ENCODE peak calls at places on chromosomes 16 and 17, in eight cellular contexts. F is esophagus squamous epithelium, Y is cardiac muscle cell, S is heart left ventricle, D is adipocyte, Q is lower lobe of right lung, B is right atrium auricular region, V is tibial nerve. G is an unnamed sample.
A peak's percentile ranks its signal among the peaks of the same experiment; 100 is the strongest.

GRCh38 chr16:53913920-53914319 is 210.0 kb downstream of the FTO start:
- DNase-seq in S (no peak), B (no peak), F (no peak), Q (no peak), D (no peak), Y (no peak), V (no peak), G (no peak)

GRCh38 chr17:77377836-77378235 is 237.1 kb downstream of the SEC14L1 start:
- DNase-seq in V (no peak), Q (no peak), S (no peak), F (no peak), Y (no peak), B (no peak), D (no peak), G (no peak)

GRCh38 chr17:34777044-34777443 is 184.2 kb downstream of the CCT6B start:
- DNase-seq in B (no peak), F (no peak), S (no peak), D (no peak), Q (no peak), V (no peak), Y (no peak), G (no peak)

GRCh38 chr16:84641643-84642358 is 6.5 kb upstream of the KLHL36 start:
- DNase-seq in B (no peak), F (no peak), Y (no peak), S (no peak), V (no peak), D (no peak), Q (no peak), G (no peak)

GRCh38 chr16:83913234-83913633 is 14.3 kb downstream of the MLYCD start:
- DNase-seq in Y (peak; percentile 43), S (peak; percentile 90), F (no peak), B (peak; percentile 76), D (no peak), V (no peak), Q (no peak), G (no peak)

GRCh38 chr16:19374402-19374801 is 43.3 kb upstream of the TMC5 start:
- DNase-seq in S (no peak), B (no peak), D (no peak), V (no peak), Y (no peak), Q (no peak), F (no peak), G (no peak)

GRCh38 chr17:82956726-82957468 is 117.1 kb upstream of the ZNF750 start:
- DNase-seq in D (no peak), F (no peak), Q (no peak), V (no peak), B (no peak), S (no peak), Y (no peak), G (no peak)

GRCh38 chr17:3979276-3979583 is 15.0 kb upstream of the ATP2A3 start:
- DNase-seq in S (no peak), F (no peak), Q (peak; percentile 25), V (no peak), D (no peak), B (no peak), Y (no peak), G (no peak)

GRCh38 chr17:78883533-78884131 is 19.4 kb downstream of the CEP295NL start:
- DNase-seq in S (peak; percentile 89), B (peak; percentile 92), Y (peak; percentile 98), D (peak; percentile 94), V (peak; percentile 86), F (no peak), Q (no peak), G (peak; percentile 53)

GRCh38 chr17:42236760-42237159 is 39.4 kb downstream of the STAT5B start:
- DNase-seq in Y (no peak), D (no peak), Q (no peak), S (no peak), V (no peak), B (no peak), F (no peak), G (no peak)

GRCh38 chr17:61486135-61487120 is 34.2 kb downstream of the TBX4 start:
- DNase-seq in D (no peak), Q (no peak), V (no peak), F (no peak), Y (no peak), S (no peak), B (no peak), G (no peak)

GRCh38 chr17:75031972-75032895 is 14.5 kb downstream of the ATP5PD start:
- DNase-seq in S (peak; percentile 85), Y (peak; percentile 85), V (peak; percentile 82), Q (peak; percentile 68), F (peak; percentile 20), B (peak; percentile 89), D (peak; percentile 89), G (peak; percentile 52)

GRCh38 chr16:21628196-21628726 is 24.1 kb downstream of the IGSF6 start:
- DNase-seq in Q (no peak), F (no peak), V (no peak), B (no peak), Y (no peak), S (no peak), D (no peak), G (no peak)

GRCh38 chr17:32954477-32954876 is 26.5 kb downstream of the TMEM98 start:
- DNase-seq in Y (no peak), Q (no peak), F (no peak), S (no peak), D (no peak), B (no peak), V (no peak), G (no peak)

GRCh38 chr16:12815361-12815760 is 11.7 kb upstream of the CPPED1 start:
- DNase-seq in B (no peak), Y (no peak), Q (no peak), D (peak; percentile 69), V (no peak), S (no peak), F (no peak), G (no peak)

GRCh38 chr16:86521236-86522197 is 11.2 kb downstream of the FOXF1 start:
- DNase-seq in V (no peak), B (no peak), Q (peak; percentile 28), S (no peak), D (no peak), Y (no peak), F (no peak), G (no peak)

GRCh38 chr17:58985265-58985810 is 121.3 kb downstream of the TRIM37 start:
- DNase-seq in S (no peak), Q (no peak), B (no peak), D (no peak), V (no peak), Y (no peak), F (no peak), G (no peak)

GRCh38 chr17:73203135-73203787 is 10.4 kb downstream of the COG1 start:
- DNase-seq in S (peak; percentile 41), F (no peak), B (no peak), Q (no peak), V (no peak), Y (peak; percentile 47), D (no peak), G (no peak)

GRCh38 chr16:31206776-31207175 is 4.2 kb upstream of the PYCARD start:
- DNase-seq in Q (no peak), B (no peak), D (no peak), F (no peak), S (no peak), V (no peak), Y (no peak), G (no peak)

GRCh38 chr17:78969865-78970264 is 9.9 kb downstream of the LGALS3BP start:
- DNase-seq in B (no peak), V (no peak), S (no peak), Y (no peak), Q (no peak), D (no peak), F (no peak), G (no peak)

GRCh38 chr16:31052131-31052530 is 18.8 kb downstream of the STX4 start:
- DNase-seq in D (peak; percentile 77), B (peak; percentile 64), S (no peak), Q (no peak), V (peak; percentile 54), F (no peak), Y (peak; percentile 81), G (no peak)

GRCh38 chr17:16423226-16423872 is 8.0 kb downstream of the TRPV2 start:
- DNase-seq in V (no peak), Y (no peak), S (no peak), B (no peak), F (no peak), Q (no peak), D (no peak), G (no peak)
- H3K4me1 ChIP-seq in V (peaks cover 14% of the 10 kb centered on the region), Y (peaks cover 10% of the 10 kb centered on the region), S (peaks cover 12% of the 10 kb centered on the region), B (no peaks in the 10 kb centered on the region), F (peaks cover 28% of the 10 kb centered on the region), Q (peaks cover 23% of the 10 kb centered on the region), D (peaks cover 21% of the 10 kb centered on the region), G (no peaks in the 10 kb centered on the region)

DNA sequence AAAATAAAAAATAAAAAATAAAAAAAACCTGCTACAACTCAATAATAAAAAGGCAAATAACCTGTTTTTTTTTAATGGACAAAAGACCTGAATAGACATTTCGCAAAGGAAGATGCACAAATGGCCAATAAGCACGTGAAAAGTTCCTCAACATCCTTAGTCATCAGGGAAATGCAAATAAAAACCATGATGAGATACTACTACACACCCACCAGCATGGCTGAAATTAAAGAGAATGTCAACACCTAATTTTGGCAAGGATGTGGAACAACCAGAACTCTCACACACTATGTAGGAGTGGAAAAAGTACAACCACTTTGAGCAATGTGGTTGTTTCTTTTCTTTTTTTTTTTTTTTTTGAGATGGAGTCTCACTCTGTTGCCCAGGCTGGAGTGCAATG is 24.6 kb downstream of the COG7 start:
- DNase-seq in B (no peak), Q (no peak), F (no peak), D (no peak), Y (peak; percentile 8), S (no peak), V (no peak), G (no peak)
- H3K4me3 ChIP-seq in B (no peak overlapping the region), Q (no peak overlapping the region), F (no peak overlapping the region), D (no peak overlapping the region), Y (no peak overlapping the region), S (no peak overlapping the region), V (no peak overlapping the region), G (no peak overlapping the region)

GRCh38 chr16:82059983-82060421 is 24.9 kb downstream of the HSD17B2 start:
- DNase-seq in S (no peak), Y (no peak), D (peak; percentile 62), B (no peak), Q (no peak), F (no peak), V (no peak), G (no peak)
- H3K36me3 ChIP-seq in S (no peaks in the 10 kb centered on the region), Y (no peaks in the 10 kb centered on the region), D (no peaks in the 10 kb centered on the region), B (no peaks in the 10 kb centered on the region), Q (no peaks in the 10 kb centered on the region), F (no peaks in the 10 kb centered on the region), V (no peaks in the 10 kb centered on the region), G (no peaks in the 10 kb centered on the region)

GRCh38 chr16:350203-350602 is 2.3 kb downstream of the AXIN1 start:
- DNase-seq in V (no peak), F (no peak), S (no peak), Y (no peak), D (no peak), Q (no peak), B (no peak), G (no peak)

GRCh38 chr16:346587-346986 is 5.9 kb downstream of the AXIN1 start:
- DNase-seq in Y (peak; percentile 16), S (no peak), V (no peak), Q (no peak), B (no peak), D (no peak), F (no peak), G (no peak)

GRCh38 chr16:345686-346231 is 6.8 kb downstream of the AXIN1 start:
- DNase-seq in F (no peak), V (no peak), B (no peak), S (no peak), Y (no peak), D (no peak), Q (no peak), G (no peak)

GRCh38 chr16:349211-349610 is 3.3 kb downstream of the AXIN1 start:
- DNase-seq in Y (no peak), Q (no peak), V (no peak), B (no peak), D (no peak), S (no peak), F (no peak), G (no peak)

GRCh38 chr16:347203-347602 is 5.3 kb downstream of the AXIN1 start:
- DNase-seq in Y (no peak), F (no peak), V (no peak), D (no peak), B (no peak), S (no peak), Q (no peak), G (no peak)
- H3K4me1 ChIP-seq in Y (peaks cover 6% of the 10 kb centered on the region), F (peaks cover 56% of the 10 kb centered on the region), V (peaks cover 7% of the 10 kb centered on the region), D (no peaks in the 10 kb centered on the region), B (no peaks in the 10 kb centered on the region), S (peaks cover 10% of the 10 kb centered on the region), Q (peaks cover 19% of the 10 kb centered on the region), G (no peaks in the 10 kb centered on the region)